ENCODE peak calls at places on chromosomes 7 and 10, in eight cellular contexts. F, R, Q, N, O, S, C and L are unnamed samples.

GRCh38 chr10:28738200-28738599 is 60.9 kb downstream of the BAMBI start:
- DNase-seq in R (no peak), F (no peak), S (no peak), N (no peak), C (no peak), O (no peak), Q (no peak), L (no peak)

GRCh38 chr7:20624666-20625385 is 9.4 kb downstream of the ABCB5 start:
- DNase-seq in S (no peak), C (no peak), N (no peak), F (no peak), Q (no peak), R (no peak), O (no peak), L (no peak)

GRCh38 chr7:94509264-94509878 is at the start of gene CASD1:
- DNase-seq in Q (peak), O (no peak), R (peak), N (no peak), S (no peak), C (peak), F (no peak), L (peak)

GRCh38 chr7:128909605-128910568 is 622 bp downstream of the KCP start:
- DNase-seq in N (peak), F (no peak), S (no peak), C (peak), Q (no peak), O (no peak), R (no peak), L (no peak)

GRCh38 chr7:121016976-121017375 is 28.5 kb downstream of the CPED1 start:
- DNase-seq in S (peak), F (no peak), Q (no peak), C (no peak), N (no peak), R (no peak), O (peak), L (no peak)

GRCh38 chr7:42238709-42239395 is 1.8 kb upstream of the GLI3 start:
- DNase-seq in S (no peak), F (no peak), N (peak), Q (no peak), O (no peak), R (no peak), C (peak), L (no peak)

GRCh38 chr7:103576616-103577015 is 130.6 kb upstream of the SLC26A5 start:
- DNase-seq in N (no peak), Q (no peak), C (no peak), F (no peak), R (no peak), O (no peak), S (no peak), L (no peak)

GRCh38 chr10:113643183-113643582 is 20.7 kb downstream of the NRAP start:
- DNase-seq in Q (no peak), S (no peak), C (no peak), O (no peak), N (no peak), R (no peak), F (no peak), L (no peak)

GRCh38 chr10:112475565-112476233 is 28.7 kb downstream of the VTI1A start:
- DNase-seq in R (no peak), O (no peak), C (no peak), Q (no peak), S (no peak), N (no peak), F (no peak), L (no peak)

GRCh38 chr10:124688366-124688765 is 55.8 kb downstream of the FAM53B start:
- DNase-seq in Q (no peak), C (no peak), O (no peak), R (no peak), N (no peak), F (no peak), S (no peak), L (no peak)

GRCh38 chr7:105016083-105017075 is 2.4 kb downstream of the KMT2E start:
- DNase-seq in Q (no peak), O (peak), S (no peak), C (no peak), R (no peak), F (no peak), N (no peak), L (no peak)

GRCh38 chr7:123410273-123410928 is 124.0 kb downstream of the IQUB start:
- DNase-seq in C (peak), R (no peak), N (no peak), Q (no peak), S (peak), O (no peak), F (no peak), L (no peak)

GRCh38 chr10:43267811-43268210 is 946 bp upstream of the RASGEF1A start:
- DNase-seq in F (no peak), Q (no peak), R (no peak), N (no peak), S (no peak), O (no peak), C (no peak), L (no peak)